ENCODE peak calls at places on chromosome 12, in eight cellular contexts. J, H, Q, G, Z, W, L and K are unnamed samples.

GRCh38 chr12:24838531-24838950 is 110.4 kb downstream of the BCAT1 start:
- DNase-seq in J (no peak), H (no peak), Q (no peak), G (no peak), Z (peak; percentile 83), W (peak; percentile 76), L (peak; percentile 84), K (peak; percentile 36)

GRCh38 chr12:12010277-12011031 is 60.3 kb upstream of the BCL2L14 start:
- DNase-seq in J (peak; percentile 42), H (no peak), Q (peak; percentile 27), G (peak; percentile 86), Z (peak; percentile 89), W (no peak), L (peak; percentile 94), K (no peak)

GRCh38 chr12:111766608-111767361 is at the start of gene ALDH2:
- DNase-seq in J (peak; percentile 75), H (no peak), Q (peak; percentile 46), G (peak; percentile 94), Z (peak; percentile 56), W (no peak), L (no peak), K (peak; percentile 49)

GRCh38 chr12:86158956-86159355 is 97.2 kb downstream of the MGAT4C start:
- DNase-seq in J (no peak), H (no peak), Q (no peak), G (no peak), Z (no peak), W (no peak), L (no peak), K (peak; percentile 40)

GRCh38 chr12:7832059-7832696 is 40.5 kb downstream of the SLC2A14 start:
- DNase-seq in J (peak; percentile 36), H (no peak), Q (peak; percentile 23), G (no peak), Z (peak; percentile 50), W (peak; percentile 35), L (no peak), K (peak; percentile 47)

GRCh38 chr12:101018540-101018939 is 191.5 kb downstream of the SLC5A8 start:
- DNase-seq in J (no peak), H (no peak), Q (no peak), G (no peak), Z (peak; percentile 92), W (peak; percentile 46), L (no peak), K (peak; percentile 97)

GRCh38 chr12:110349521-110350151 is 53.9 kb downstream of the ANAPC7 start:
- DNase-seq in J (no peak), H (no peak), Q (peak; percentile 46), G (no peak), Z (no peak), W (no peak), L (no peak), K (no peak)

GRCh38 chr12:64992641-64993040 is 128.5 kb downstream of the WIF1 start:
- DNase-seq in J (no peak), H (no peak), Q (no peak), G (no peak), Z (no peak), W (no peak), L (no peak), K (no peak)

GRCh38 chr12:104930388-104931326 is 27.4 kb downstream of the SLC41A2 start:
- DNase-seq in J (no peak), H (no peak), Q (no peak), G (no peak), Z (no peak), W (no peak), L (peak; percentile 90), K (peak; percentile 77)

GRCh38 chr12:6056406-6057211 is 67.9 kb downstream of the VWF start:
- DNase-seq in J (no peak), H (no peak), Q (peak; percentile 57), G (no peak), Z (no peak), W (no peak), L (no peak), K (no peak)

GRCh38 chr12:77847060-77847541 is 16.4 kb downstream of the NAV3 start:
- DNase-seq in J (no peak), H (no peak), Q (no peak), G (no peak), Z (peak; percentile 54), W (no peak), L (peak; percentile 75), K (peak; percentile 41)

GRCh38 chr12:124369901-124370378 is 75.0 kb downstream of the RFLNA start:
- DNase-seq in J (no peak), H (no peak), Q (no peak), G (no peak), Z (no peak), W (no peak), L (no peak), K (no peak)

GRCh38 chr12:75809745-75810144 is 221.8 kb downstream of the PHLDA1 start:
- DNase-seq in J (no peak), H (no peak), Q (no peak), G (no peak), Z (no peak), W (no peak), L (no peak), K (no peak)

GRCh38 chr12:48005750-48006021 is 1.4 kb upstream of the COL2A1 start:
- DNase-seq in J (no peak), H (no peak), Q (no peak), G (no peak), Z (no peak), W (no peak), L (no peak), K (no peak)

GRCh38 chr12:2256453-2256852 is 203.7 kb downstream of the CACNA1C start:
- DNase-seq in J (no peak), H (no peak), Q (no peak), G (no peak), Z (peak; percentile 47), W (no peak), L (no peak), K (no peak)

GRCh38 chr12:90188857-90189256 is 480.2 kb upstream of the ATP2B1 start:
- DNase-seq in J (no peak), H (no peak), Q (no peak), G (no peak), Z (no peak), W (no peak), L (no peak), K (no peak)

GRCh38 chr12:52245259-52245961 is 12.4 kb downstream of the KRT7 start:
- DNase-seq in J (no peak), H (no peak), Q (no peak), G (peak; percentile 84), Z (no peak), W (no peak), L (no peak), K (no peak)
- TF ChIP-seq CTCF in J (no peak), H (no peak), Q (no peak), G (no peak), Z (no peak), W (no peak), L (no peak), K (no peak)

DNA sequence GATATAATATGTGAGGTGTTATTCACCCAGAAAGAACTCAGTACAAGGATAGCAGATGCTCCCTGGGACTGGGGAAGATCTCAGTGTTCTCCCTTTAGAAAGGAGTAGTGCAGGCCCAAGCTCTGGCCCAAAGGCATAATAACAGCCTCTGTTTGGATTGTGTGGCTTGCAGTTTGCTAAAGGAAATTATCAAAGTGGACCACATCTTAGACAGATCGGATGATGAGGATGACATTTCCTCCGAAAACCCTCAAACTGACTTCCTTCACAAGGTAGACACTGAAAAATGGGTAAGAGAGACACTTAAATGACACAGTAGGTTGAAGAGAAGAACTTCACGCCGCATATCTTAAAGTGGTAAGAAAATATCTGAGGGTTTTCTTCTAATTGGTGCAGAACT is 26.1 kb downstream of the SMCO2 start:
- DNase-seq in J (no peak), H (no peak), Q (no peak), G (no peak), Z (no peak), W (no peak), L (no peak), K (no peak)
- H3K4me3 ChIP-seq in J (no peak overlapping the region), H (no peak overlapping the region), Q (no peak overlapping the region), G (no peak overlapping the region), Z (no peak overlapping the region), W (no peak overlapping the region), L (no peak overlapping the region), K (no peak overlapping the region)

GRCh38 chr12:70366581-70367267 is 634 bp downstream of the KCNMB4 start:
- DNase-seq in J (no peak), H (no peak), Q (peak; percentile 66), G (peak; percentile 87), Z (peak; percentile 10), W (no peak), L (no peak), K (peak; percentile 63)
- TF ChIP-seq CTCF in J (no peak), H (no peak), Q (no peak), G (no peak), Z (no peak), W (no peak), L (no peak), K (no peak)

GRCh38 chr12:9702239-9702638 is 30.7 kb downstream of the CLECL1 start:
- DNase-seq in J (no peak), H (no peak), Q (peak; percentile 50), G (no peak), Z (no peak), W (no peak), L (no peak), K (no peak)
- H3K4me3 ChIP-seq in J (no peak overlapping the region), H (no peak overlapping the region), Q (peak overlapping the region; percentile 22), G (no peak overlapping the region), Z (no peak overlapping the region), W (no peak overlapping the region), L (no peak overlapping the region), K (no peak overlapping the region)

GRCh38 chr12:122834229-122834920 is 882 bp upstream of the HIP1R start:
- DNase-seq in J (no peak), H (no peak), Q (no peak), G (peak; percentile 90), Z (peak; percentile 56), W (no peak), L (no peak), K (peak; percentile 50)
- TF ChIP-seq CTCF in J (no peak), H (no peak), Q (no peak), G (no peak), Z (no peak), W (no peak), L (no peak), K (peak; percentile 12)

GRCh38 chr12:51407604-51408003 is 16.4 kb upstream of the GALNT6 start:
- DNase-seq in J (no peak), H (no peak), Q (no peak), G (no peak), Z (no peak), W (no peak), L (no peak), K (no peak)

GRCh38 chr12:51406859-51407258 is 15.7 kb upstream of the GALNT6 start:
- DNase-seq in J (no peak), H (no peak), Q (no peak), G (no peak), Z (no peak), W (no peak), L (no peak), K (no peak)

GRCh38 chr12:51406299-51406698 is 15.1 kb upstream of the GALNT6 start:
- DNase-seq in J (no peak), H (no peak), Q (no peak), G (no peak), Z (no peak), W (no peak), L (no peak), K (no peak)

GRCh38 chr12:51413149-51413548 is 11.5 kb upstream of the SLC4A8 start:
- DNase-seq in J (no peak), H (no peak), Q (no peak), G (no peak), Z (no peak), W (no peak), L (no peak), K (no peak)

GRCh38 chr12:51409846-51410245 is 14.8 kb upstream of the SLC4A8 start:
- DNase-seq in J (no peak), H (no peak), Q (no peak), G (no peak), Z (no peak), W (no peak), L (no peak), K (no peak)
- H3K4me3 ChIP-seq in J (no peak overlapping the region), H (no peak overlapping the region), Q (no peak overlapping the region), G (no peak overlapping the region), Z (no peak overlapping the region), W (no peak overlapping the region), L (no peak overlapping the region), K (no peak overlapping the region)